ENCODE peak calls at places on chromosomes 12 and 14, in seven cellular contexts. X, T, D, M, Y, K and H are unnamed samples. For H3K9me3, the result is how much of the 10 kb centered on the place peaks cover.

GRCh38 chr14:76773956-76774355 is 12.7 kb downstream of the VASH1 start:
- DNase-seq in K (no peak), Y (no peak), T (no peak), X (no peak), M (no peak), D (no peak), H (peak)

GRCh38 chr12:119686355-119686754 is 18.4 kb downstream of the PRKAB1 start:
- DNase-seq in T (no peak), X (no peak), Y (no peak), M (no peak), D (no peak), K (no peak), H (no peak)

GRCh38 chr12:65836419-65837197 is 12.3 kb downstream of the HMGA2 start:
- DNase-seq in D (no peak), T (no peak), M (no peak), Y (no peak), X (no peak), K (no peak), H (no peak)

GRCh38 chr14:54450535-54450934 is 9.4 kb upstream of the CNIH1 start:
- DNase-seq in T (no peak), Y (no peak), X (no peak), M (no peak), K (no peak), D (no peak), H (no peak)

GRCh38 chr14:29216774-29217232 is 450.2 kb downstream of the FOXG1 start:
- DNase-seq in T (no peak), X (no peak), D (no peak), Y (no peak), M (no peak), K (no peak), H (no peak)

GRCh38 chr14:59634617-59635016 is 58.0 kb upstream of the CCDC175 start:
- DNase-seq in T (no peak), M (no peak), X (no peak), D (no peak), Y (no peak), K (no peak), H (no peak)

GRCh38 chr14:34055545-34055944 is 104.7 kb upstream of the EGLN3 start:
- DNase-seq in T (no peak), K (no peak), Y (no peak), M (no peak), D (no peak), X (no peak), H (no peak)

GRCh38 chr14:45786266-45786665 is 533.3 kb upstream of the MIS18BP1 start:
- DNase-seq in Y (no peak), M (no peak), K (no peak), D (no peak), X (no peak), T (no peak), H (no peak)

GRCh38 chr14:64337901-64338615 is 43.9 kb upstream of the ESR2 start:
- DNase-seq in T (peak), Y (peak), D (no peak), X (peak), M (peak), K (peak), H (no peak)

GRCh38 chr12:106091421-106091820 is 47.3 kb downstream of the NUAK1 start:
- DNase-seq in Y (no peak), T (no peak), K (no peak), X (no peak), D (no peak), M (no peak), H (no peak)

GRCh38 chr12:118536306-118536900 is 160.0 kb downstream of the SUDS3 start:
- DNase-seq in M (no peak), Y (no peak), T (no peak), X (no peak), K (no peak), D (no peak), H (no peak)

GRCh38 chr12:59940676-59941342 is 345.0 kb downstream of the SLC16A7 start:
- DNase-seq in Y (peak), M (no peak), K (no peak), D (no peak), X (no peak), T (no peak), H (no peak)

GRCh38 chr12:103846415-103846814 is 5.4 kb upstream of the NT5DC3 start:
- DNase-seq in X (no peak), T (no peak), D (no peak), Y (no peak), K (no peak), M (no peak), H (no peak)

GRCh38 chr14:53881161-53881846 is 75.3 kb downstream of the BMP4 start:
- DNase-seq in T (no peak), K (no peak), X (no peak), Y (peak), D (no peak), M (no peak), H (no peak)

GRCh38 chr14:99099051-99099787 is 172.8 kb downstream of the BCL11B start:
- DNase-seq in M (no peak), K (no peak), Y (no peak), X (no peak), D (no peak), T (no peak), H (no peak)

GRCh38 chr12:102806110-102806509 is 110.9 kb downstream of the PAH start:
- DNase-seq in M (no peak), Y (no peak), X (no peak), K (no peak), T (no peak), D (no peak), H (no peak)

GRCh38 chr14:64726585-64726890 is 22.3 kb downstream of the PLEKHG3 start:
- DNase-seq in X (no peak), M (no peak), D (no peak), T (no peak), K (peak), Y (peak), H (peak)

GRCh38 chr12:124817076-124818000 is 46.3 kb downstream of the SCARB1 start:
- DNase-seq in K (no peak), M (no peak), D (no peak), Y (no peak), T (no peak), X (no peak), H (no peak)

GRCh38 chr14:101071493-101071891 is 168.0 kb upstream of the RTL1 start:
- DNase-seq in D (no peak), Y (peak), X (no peak), T (no peak), M (no peak), K (no peak), H (no peak)

GRCh38 chr14:75001899-75002298 is 822 bp upstream of the EIF2B2 start:
- DNase-seq in X (no peak), K (no peak), D (no peak), Y (no peak), T (no peak), M (no peak), H (no peak)

GRCh38 chr14:23071975-23072539 is 14.7 kb upstream of the CDH24 start:
- DNase-seq in T (no peak), D (no peak), M (peak), X (no peak), Y (peak), K (no peak), H (no peak)

GRCh38 chr12:29187756-29188155 is 38.7 kb downstream of the FAR2 start:
- DNase-seq in D (no peak), T (no peak), M (no peak), X (no peak), Y (no peak), K (no peak), H (no peak)

GRCh38 chr12:105967038-105967776 is 171.5 kb downstream of the NUAK1 start:
- DNase-seq in D (no peak), K (no peak), Y (no peak), T (no peak), X (no peak), M (no peak), H (no peak)

GRCh38 chr14:100582496-100583165 is 4.6 kb downstream of the BEGAIN start:
- DNase-seq in Y (no peak), M (no peak), D (peak), T (no peak), X (no peak), K (no peak), H (peak)

GRCh38 chr12:87660987-87661769 is 368.0 kb downstream of the C12orf50 start:
- DNase-seq in X (no peak), T (no peak), K (no peak), Y (no peak), D (no peak), M (no peak), H (no peak)

GRCh38 chr14:106586098-106586704 is 1059.8 kb downstream of the TMEM121 start:
- DNase-seq in M (no peak), T (no peak), X (no peak), Y (no peak), D (no peak), K (peak), H (no peak)
- H3K9me3 ChIP-seq in M (under half), T (under half), X (under half), Y (under half), D (under half), K (under half), H (under half)

GRCh38 chr12:52645120-52645761 is 6.8 kb downstream of the KRT2 start:
- DNase-seq in M (no peak), K (peak), X (no peak), D (no peak), Y (no peak), T (no peak), H (no peak)
- H3K9me3 ChIP-seq in M (under half), K (under half), X (under half), D (under half), Y (under half), T (under half), H (under half)

DNA sequence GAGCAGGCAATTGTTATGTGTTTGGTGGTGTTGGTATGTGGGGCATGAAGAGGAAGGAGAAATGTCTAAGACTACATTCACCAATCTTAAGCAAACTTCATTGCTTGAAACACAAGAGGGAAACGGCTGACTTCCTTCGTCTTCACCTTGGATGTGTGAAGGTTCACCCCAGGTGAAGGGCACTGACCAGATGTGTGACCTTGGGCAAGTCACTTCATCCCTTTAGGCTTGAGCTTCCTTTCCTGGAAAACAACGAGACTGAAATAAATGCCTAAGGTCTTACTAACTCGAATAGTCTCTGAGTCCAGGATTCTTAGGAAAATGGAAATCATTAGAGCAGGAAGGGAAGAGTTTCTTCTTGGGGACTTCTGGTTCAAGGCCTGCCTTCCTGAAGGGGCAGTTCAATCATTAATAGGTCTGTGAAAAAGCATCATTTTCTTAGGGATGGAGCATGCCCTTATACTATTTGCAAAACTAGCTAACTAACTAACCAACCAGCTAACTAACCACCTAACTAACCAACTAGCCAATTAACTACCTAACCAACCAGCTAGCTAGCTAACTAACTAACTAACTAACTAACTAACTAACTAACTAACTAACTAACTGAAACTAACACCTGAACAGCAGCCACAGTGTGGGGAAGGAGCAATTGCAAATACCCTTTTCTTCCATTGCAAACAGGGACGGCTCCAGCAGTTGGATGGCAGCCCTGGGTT is 31.5 kb upstream of the EMP1 start:
- DNase-seq in T (no peak), D (no peak), Y (no peak), K (no peak), X (no peak), M (no peak), H (no peak)
- H3K9me3 ChIP-seq in T (under half), D (under half), Y (under half), K (under half), X (under half), M (under half), H (under half)

GRCh38 chr14:70442750-70443149 is 9.2 kb upstream of the ADAM21 start:
- DNase-seq in D (no peak), Y (no peak), M (no peak), T (no peak), K (no peak), X (no peak), H (no peak)
- H3K9me3 ChIP-seq in D (under half), Y (under half), M (under half), T (under half), K (under half), X (under half), H (under half)

DNA sequence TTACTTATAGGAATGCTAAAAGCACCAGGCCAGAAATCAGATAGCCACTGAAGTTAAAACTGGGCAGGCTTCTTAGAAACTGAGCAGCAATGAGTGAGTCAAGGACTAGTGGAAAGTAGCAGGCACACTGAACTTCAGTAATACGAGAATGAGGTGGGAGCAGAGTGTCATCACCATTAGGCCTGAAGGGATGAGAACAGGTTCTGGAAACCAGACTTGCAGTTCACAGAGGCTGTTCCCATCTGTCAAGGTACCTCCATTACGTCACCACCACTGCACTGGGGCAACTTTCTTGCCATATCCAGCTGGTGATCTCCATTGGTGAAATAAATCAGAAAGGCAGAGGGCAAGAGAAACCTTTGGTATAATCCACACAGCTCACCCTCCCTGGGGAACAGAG is 15.6 kb downstream of the ZNF10 start:
- DNase-seq in D (no peak), T (no peak), M (no peak), K (no peak), Y (no peak), X (no peak), H (no peak)
- H3K9me3 ChIP-seq in D (under half), T (under half), M (under half), K (under half), Y (under half), X (under half), H (half or more)

GRCh38 chr14:20144820-20145219 is 6.2 kb downstream of the OR4N5 start:
- DNase-seq in T (no peak), M (no peak), K (no peak), X (no peak), Y (no peak), D (no peak), H (no peak)
- H3K9me3 ChIP-seq in T (under half), M (half or more), K (under half), X (under half), Y (under half), D (under half), H (under half)

GRCh38 chr14:44370727-44371126 is 136.4 kb downstream of the FSCB start:
- DNase-seq in M (no peak), Y (no peak), X (no peak), T (no peak), D (no peak), K (no peak), H (no peak)

GRCh38 chr14:44372807-44373497 is 134.1 kb downstream of the FSCB start:
- DNase-seq in D (no peak), Y (no peak), T (no peak), M (no peak), X (no peak), K (no peak), H (no peak)

GRCh38 chr14:44374906-44375305 is 132.2 kb downstream of the FSCB start:
- DNase-seq in D (no peak), Y (no peak), T (no peak), M (no peak), X (no peak), K (no peak), H (no peak)

DNA sequence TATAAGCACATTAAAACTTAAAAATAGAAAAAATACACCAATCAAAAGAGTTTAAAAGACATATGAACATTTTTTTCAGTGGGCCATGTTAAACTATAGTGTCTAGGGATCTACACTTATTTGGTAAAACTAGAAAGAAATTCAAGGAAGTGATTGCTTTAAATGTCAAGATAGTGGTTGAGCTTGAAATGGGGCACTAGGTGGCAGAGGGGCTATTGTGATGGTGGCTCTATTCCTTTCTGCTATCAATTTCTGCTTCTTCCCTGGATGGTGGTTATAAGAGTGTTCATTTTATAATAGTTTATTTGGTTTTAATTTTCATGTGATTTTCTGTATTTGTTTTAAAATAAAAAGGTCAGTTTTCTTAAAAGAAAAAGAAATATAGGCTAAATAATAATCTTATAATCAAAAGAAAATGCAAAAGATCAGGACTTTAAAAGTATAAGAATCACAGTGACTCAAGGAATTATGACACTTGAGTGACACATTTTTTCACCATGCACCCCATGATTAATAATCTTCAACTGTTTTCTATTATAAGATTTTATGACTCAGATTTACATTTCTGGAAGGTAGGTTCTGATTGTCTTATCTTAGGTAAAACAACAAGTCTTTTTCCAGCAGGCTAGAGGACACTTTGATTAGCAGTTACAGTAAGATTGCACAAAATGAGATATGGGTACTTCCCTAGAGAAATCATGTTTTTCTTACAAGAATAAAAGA is 137.5 kb downstream of the FSCB start:
- DNase-seq in K (no peak), D (no peak), M (no peak), Y (no peak), X (no peak), T (no peak), H (no peak)
- H3K9me3 ChIP-seq in K (under half), D (under half), M (under half), Y (under half), X (under half), T (under half), H (under half)

GRCh38 chr14:104304451-104305351 is 166.3 kb downstream of the KIF26A start:
- DNase-seq in K (no peak), X (no peak), D (peak), T (no peak), M (no peak), Y (no peak), H (peak)

GRCh38 chr14:104299993-104300761 is 161.8 kb downstream of the KIF26A start:
- DNase-seq in M (no peak), T (no peak), K (no peak), D (peak), X (no peak), Y (no peak), H (peak)

GRCh38 chr14:104302794-104303405 is 164.5 kb downstream of the KIF26A start:
- DNase-seq in T (no peak), M (no peak), Y (no peak), K (no peak), D (no peak), X (no peak), H (peak)

GRCh38 chr14:104303705-104304425 is 165.5 kb downstream of the KIF26A start:
- DNase-seq in D (no peak), Y (no peak), M (no peak), T (no peak), K (no peak), X (no peak), H (peak)

GRCh38 chr14:104301731-104302460 is 163.5 kb downstream of the KIF26A start:
- DNase-seq in M (no peak), Y (no peak), T (no peak), X (no peak), K (no peak), D (peak), H (peak)
- H3K9me3 ChIP-seq in M (under half), Y (under half), T (under half), X (under half), K (under half), D (under half), H (under half)